ENCODE peak calls at places on chromosome 17, in seven cellular contexts. P is K562, Q is HCT116, K is H1, O is SK-N-SH, Y is HepG2, U is GM12878. H is an unnamed sample.

GRCh38 chr17:43448720-43449469 is 34.9 kb upstream of the DHX8 start:
- DNase-seq in K (no peak), U (no peak), Y (no peak), P (no peak), Q (no peak), O (no peak), H (no peak)

GRCh38 chr17:27811961-27812360 is 11.6 kb upstream of the NOS2 start:
- DNase-seq in Y (no peak), O (no peak), Q (no peak), P (no peak), U (no peak), K (no peak), H (peak)

GRCh38 chr17:51830886-51831285 is 327.6 kb downstream of the CA10 start:
- DNase-seq in U (no peak), Q (no peak), K (no peak), O (no peak), P (no peak), Y (no peak), H (no peak)

GRCh38 chr17:48483471-48484131 is 47.2 kb downstream of the HOXB1 start:
- DNase-seq in O (no peak), P (peak), K (no peak), Q (peak), Y (no peak), U (no peak), H (no peak)

GRCh38 chr17:5540321-5540720 is 44.0 kb downstream of the NLRP1 start:
- DNase-seq in U (no peak), Y (no peak), P (no peak), Q (no peak), K (no peak), O (no peak), H (no peak)

GRCh38 chr17:67477687-67478086 is 100.6 kb downstream of the PITPNC1 start:
- DNase-seq in Q (peak), Y (no peak), P (no peak), O (no peak), U (no peak), K (no peak), H (no peak)

GRCh38 chr17:27466376-27466747 is 10.1 kb downstream of the KSR1 start:
- DNase-seq in U (no peak), O (no peak), K (no peak), P (no peak), Y (no peak), Q (no peak), H (no peak)

GRCh38 chr17:46110219-46110618 is 83.0 kb downstream of the KANSL1 start:
- DNase-seq in Q (no peak), U (no peak), K (no peak), O (no peak), Y (no peak), P (no peak), H (no peak)

GRCh38 chr17:58968662-58969061 is 138.0 kb downstream of the TRIM37 start:
- DNase-seq in P (no peak), K (no peak), Q (no peak), O (no peak), U (no peak), Y (no peak), H (no peak)

GRCh38 chr17:76076765-76077581 is 2.0 kb upstream of the ZACN start:
- DNase-seq in U (no peak), K (no peak), Y (no peak), Q (no peak), O (peak), P (no peak), H (no peak)

GRCh38 chr17:47222032-47222431 is 12.9 kb downstream of the MYL4 start:
- DNase-seq in Q (no peak), U (no peak), K (no peak), Y (no peak), P (no peak), O (no peak), H (no peak)

GRCh38 chr17:144936-145670 is 7.7 kb downstream of the SCGB1C2 start:
- DNase-seq in O (no peak), Q (no peak), Y (no peak), U (no peak), K (no peak), P (no peak), H (no peak)

GRCh38 chr17:31907342-31907975 is 6.0 kb upstream of the UTP6 start:
- DNase-seq in U (no peak), Y (no peak), K (no peak), Q (no peak), P (no peak), O (no peak), H (peak)

GRCh38 chr17:35373984-35374765 is 754 bp upstream of the SLFN11 start:
- DNase-seq in Q (no peak), Y (no peak), K (no peak), P (no peak), U (no peak), O (peak), H (peak)

GRCh38 chr17:52995127-52995526 is 827.6 kb upstream of the KIF2B start:
- DNase-seq in Q (no peak), P (no peak), O (peak), Y (no peak), U (no peak), K (no peak), H (no peak)

GRCh38 chr17:18246880-18247612 is 11.5 kb downstream of the FLII start:
- DNase-seq in P (peak), Y (no peak), K (peak), O (peak), U (no peak), Q (no peak), H (peak)

GRCh38 chr17:59439261-59439660 is 107.8 kb downstream of the YPEL2 start:
- DNase-seq in U (no peak), Q (no peak), P (no peak), O (no peak), Y (no peak), K (no peak), H (no peak)

GRCh38 chr17:8019665-8020064 is 17.2 kb downstream of the GUCY2D start:
- DNase-seq in K (no peak), Y (no peak), U (no peak), O (no peak), Q (no peak), P (no peak), H (peak)

GRCh38 chr17:22310717-22311686 is 618.7 kb downstream of the KCNJ18 start:
- DNase-seq in U (no peak), K (no peak), Q (no peak), Y (peak), O (no peak), P (peak), H (peak)

GRCh38 chr17:67376509-67376891 is 581 bp upstream of the PITPNC1 start:
- DNase-seq in P (no peak), Y (no peak), Q (no peak), K (no peak), U (no peak), O (no peak), H (no peak)

GRCh38 chr17:28328325-28328724 is 6.9 kb downstream of the IFT20 start:
- DNase-seq in P (no peak), Y (no peak), Q (no peak), U (no peak), O (no peak), K (no peak), H (no peak)

GRCh38 chr17:16442594-16443389 is 27.4 kb downstream of the TRPV2 start:
- DNase-seq in Q (no peak), Y (no peak), O (no peak), U (no peak), P (no peak), K (no peak), H (no peak)

GRCh38 chr17:59101178-59101577 is 5.5 kb downstream of the TRIM37 start:
- DNase-seq in K (no peak), O (no peak), P (no peak), Q (no peak), Y (no peak), U (no peak), H (no peak)

GRCh38 chr17:57211543-57211942 is 44.8 kb upstream of the MSI2 start:
- DNase-seq in P (no peak), Q (no peak), U (no peak), K (no peak), Y (peak), O (no peak), H (no peak)

GRCh38 chr17:68184816-68185436 is 62.9 kb upstream of the AMZ2 start:
- DNase-seq in O (no peak), U (no peak), P (no peak), Y (no peak), K (no peak), Q (no peak), H (no peak)

GRCh38 chr17:64781810-64782555 is 119.9 kb upstream of the SMURF2 start:
- DNase-seq in O (no peak), Y (no peak), U (no peak), P (no peak), Q (no peak), K (no peak), H (no peak)

GRCh38 chr17:50187403-50187735 is 14.1 kb downstream of the COL1A1 start:
- DNase-seq in Y (no peak), K (no peak), U (no peak), P (no peak), O (no peak), Q (no peak), H (no peak)

GRCh38 chr17:75250009-75250471 is 11.4 kb downstream of the GGA3 start:
- DNase-seq in Y (no peak), U (peak), P (no peak), Q (no peak), O (no peak), K (no peak), H (no peak)

GRCh38 chr17:74904687-74905409 is 11.4 kb upstream of the FADS6 start:
- DNase-seq in Q (no peak), K (no peak), U (no peak), Y (no peak), P (no peak), O (no peak), H (no peak)

GRCh38 chr17:38761612-38762011 is 9.1 kb downstream of the PSMB3 start:
- DNase-seq in O (peak), U (no peak), P (peak), K (no peak), Y (peak), Q (peak), H (peak)

GRCh38 chr17:8598913-8599312 is 31.6 kb downstream of the MYH10 start:
- DNase-seq in Q (no peak), P (no peak), O (no peak), Y (no peak), U (no peak), K (no peak), H (no peak)

GRCh38 chr17:40582328-40582901 is 17.1 kb upstream of the CCR7 start:
- DNase-seq in P (no peak), Q (no peak), U (peak), O (no peak), Y (no peak), K (no peak), H (no peak)

GRCh38 chr17:27181935-27182334 is 112.0 kb upstream of the WSB1 start:
- DNase-seq in U (no peak), Y (no peak), K (no peak), O (no peak), P (no peak), Q (no peak), H (no peak)

GRCh38 chr17:1154704-1155103 is 25.1 kb downstream of the ABR start:
- DNase-seq in K (no peak), Y (no peak), U (no peak), Q (no peak), P (no peak), O (peak), H (no peak)

GRCh38 chr17:56110463-56111138 is 42.7 kb upstream of the ANKFN1 start:
- DNase-seq in Y (no peak), Q (no peak), K (no peak), U (no peak), O (no peak), P (no peak), H (peak)

GRCh38 chr17:60579090-60579489 is 20.9 kb upstream of the PPM1D start:
- DNase-seq in Y (no peak), K (no peak), U (no peak), P (no peak), O (no peak), Q (no peak), H (no peak)

GRCh38 chr17:74071280-74071679 is 132.2 kb upstream of the RPL38 start:
- DNase-seq in P (no peak), O (no peak), Q (no peak), Y (no peak), K (no peak), U (no peak), H (no peak)

DNA sequence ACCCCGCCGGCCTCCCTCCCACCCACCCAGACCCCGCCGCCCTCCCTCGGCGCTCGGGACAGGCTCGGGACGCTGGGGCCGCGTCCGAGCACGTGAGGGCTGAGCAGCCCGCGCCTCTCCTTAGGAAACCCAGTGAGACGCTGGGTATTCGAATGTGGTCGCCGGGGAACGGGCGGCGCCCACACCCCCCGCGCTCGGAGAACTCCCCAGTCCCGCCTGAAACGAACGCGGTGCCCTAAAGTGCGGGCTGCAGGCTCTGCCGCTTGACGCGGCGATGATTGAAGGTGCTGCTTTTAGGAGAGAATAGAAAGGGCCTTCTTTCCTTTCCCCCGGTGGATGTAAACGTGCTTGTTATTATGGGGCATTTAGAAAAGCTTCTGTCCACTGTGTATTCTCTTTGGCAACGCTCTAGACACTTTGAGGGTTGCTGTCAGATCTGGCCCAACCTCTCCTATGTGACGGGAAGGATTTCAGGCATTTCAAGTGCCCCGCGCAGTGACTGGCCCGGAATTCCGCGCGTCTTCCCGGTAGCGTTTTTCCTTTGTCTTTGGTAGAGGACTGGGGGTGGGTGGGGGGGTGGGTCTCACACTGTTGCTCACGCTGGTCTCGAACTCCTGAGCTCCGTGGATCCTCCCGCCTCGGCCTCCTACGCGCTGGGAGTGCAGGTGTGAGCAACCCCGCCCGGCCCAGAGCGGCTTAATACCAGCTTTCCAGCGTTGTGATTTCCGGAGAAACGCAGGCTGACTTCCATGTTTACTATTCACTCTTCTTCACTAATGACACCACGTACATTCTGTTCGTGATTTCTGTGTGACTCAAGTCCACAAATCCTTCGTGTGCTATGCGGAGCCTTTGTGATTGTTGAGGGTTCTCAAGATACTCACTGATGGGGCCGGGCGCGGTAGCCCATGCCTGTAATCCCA is 21.8 kb upstream of the FOXK2 start:
- DNase-seq in O (no peak), K (no peak), P (no peak), Y (no peak), Q (no peak), U (no peak), H (no peak)
- TF ChIP-seq JUND in O (no peak), K (no peak), P (no peak), Y (no peak), Q (no peak), U (no peak), H (no peak)

DNA sequence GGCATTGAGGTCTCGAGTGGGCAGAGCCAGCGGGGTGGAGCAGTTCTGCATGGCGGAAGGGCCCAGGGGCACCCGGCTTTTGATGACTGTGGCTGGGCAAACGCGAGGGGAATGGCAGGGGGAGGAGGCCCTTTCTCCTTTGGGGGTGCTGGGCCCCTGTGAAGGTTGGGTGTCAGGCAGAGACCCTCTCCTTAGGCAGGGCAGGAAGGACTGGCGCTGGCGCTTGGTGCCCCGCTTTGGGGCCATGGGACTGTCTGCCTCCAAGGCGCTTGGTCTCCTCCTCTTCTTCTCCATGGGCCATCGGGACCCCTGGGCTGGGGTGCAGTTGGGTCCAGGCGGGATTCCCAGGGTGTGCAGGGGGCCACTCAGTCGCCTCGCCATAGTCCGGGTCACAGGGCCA is 12.8 kb upstream of the GFAP start:
- DNase-seq in P (no peak), Q (no peak), O (no peak), K (no peak), U (no peak), Y (no peak), H (no peak)
- TF ChIP-seq JUND in P (no peak), Q (no peak), O (no peak), K (no peak), U (no peak), Y (no peak), H (no peak)

GRCh38 chr17:81336296-81336929 is 41.3 kb upstream of the SLC38A10 start:
- DNase-seq in O (no peak), Q (no peak), U (no peak), P (no peak), Y (no peak), K (no peak), H (no peak)

GRCh38 chr17:81335388-81336157 is 40.5 kb upstream of the SLC38A10 start:
- DNase-seq in U (no peak), P (no peak), O (no peak), K (no peak), Y (no peak), Q (no peak), H (no peak)

GRCh38 chr17:81338301-81339179 is 43.4 kb upstream of the SLC38A10 start:
- DNase-seq in P (no peak), Q (no peak), U (no peak), O (peak), K (no peak), Y (no peak), H (no peak)

GRCh38 chr17:81337449-81337848 is 42.3 kb upstream of the SLC38A10 start:
- DNase-seq in P (peak), Q (no peak), K (no peak), U (no peak), O (peak), Y (no peak), H (peak)

GRCh38 chr17:81336930-81337325 is 41.8 kb upstream of the SLC38A10 start:
- DNase-seq in O (no peak), Y (no peak), P (no peak), U (no peak), K (no peak), Q (no peak), H (no peak)
- TF ChIP-seq JUND in O (no peak), Y (no peak), P (no peak), U (no peak), K (no peak), Q (no peak), H (no peak)

GRCh38 chr17:10013360-10014112 is 108.5 kb upstream of the RCVRN start:
- DNase-seq in P (no peak), K (no peak), Q (no peak), Y (no peak), O (no peak), U (peak), H (no peak)
- TF ChIP-seq JUND in P (no peak), K (no peak), Q (no peak), Y (no peak), O (no peak), U (no peak), H (no peak)

DNA sequence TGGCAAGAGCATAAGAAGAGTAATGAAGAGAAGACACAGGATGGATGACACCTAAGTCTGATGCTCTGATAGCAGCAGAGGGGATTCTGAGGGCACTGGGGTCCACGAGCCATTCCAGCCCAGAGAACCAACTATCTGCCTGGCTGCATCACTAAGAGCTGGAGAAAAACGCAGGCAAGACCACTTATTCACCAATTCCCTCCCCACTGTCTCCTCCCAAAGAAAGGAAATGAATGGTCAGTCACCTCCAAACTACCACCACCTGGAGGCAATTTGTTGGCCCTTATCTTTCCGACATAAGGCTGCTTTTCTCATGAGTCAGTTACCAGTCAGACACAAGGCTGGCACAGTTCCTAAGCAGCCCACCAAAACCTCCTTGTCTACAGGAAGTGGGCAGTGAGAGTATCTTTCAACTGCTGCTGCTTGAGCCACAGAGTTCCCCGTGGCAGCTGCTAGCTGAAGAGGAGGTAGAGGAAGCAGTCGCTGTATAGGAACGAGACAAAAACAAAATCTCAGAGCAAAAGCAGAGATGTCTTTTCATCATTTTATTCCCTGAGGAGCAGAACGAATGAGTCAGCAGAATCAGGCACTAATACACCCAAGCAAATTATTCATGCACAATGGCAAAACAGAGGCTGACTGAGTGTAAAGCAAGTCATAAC is 111.1 kb downstream of the SMG6 start:
- DNase-seq in Q (peak), U (peak), Y (no peak), K (no peak), O (peak), P (no peak), H (no peak)
- TF ChIP-seq JUND in Q (peak), U (no peak), Y (no peak), K (no peak), O (peak), P (no peak), H (no peak)

DNA sequence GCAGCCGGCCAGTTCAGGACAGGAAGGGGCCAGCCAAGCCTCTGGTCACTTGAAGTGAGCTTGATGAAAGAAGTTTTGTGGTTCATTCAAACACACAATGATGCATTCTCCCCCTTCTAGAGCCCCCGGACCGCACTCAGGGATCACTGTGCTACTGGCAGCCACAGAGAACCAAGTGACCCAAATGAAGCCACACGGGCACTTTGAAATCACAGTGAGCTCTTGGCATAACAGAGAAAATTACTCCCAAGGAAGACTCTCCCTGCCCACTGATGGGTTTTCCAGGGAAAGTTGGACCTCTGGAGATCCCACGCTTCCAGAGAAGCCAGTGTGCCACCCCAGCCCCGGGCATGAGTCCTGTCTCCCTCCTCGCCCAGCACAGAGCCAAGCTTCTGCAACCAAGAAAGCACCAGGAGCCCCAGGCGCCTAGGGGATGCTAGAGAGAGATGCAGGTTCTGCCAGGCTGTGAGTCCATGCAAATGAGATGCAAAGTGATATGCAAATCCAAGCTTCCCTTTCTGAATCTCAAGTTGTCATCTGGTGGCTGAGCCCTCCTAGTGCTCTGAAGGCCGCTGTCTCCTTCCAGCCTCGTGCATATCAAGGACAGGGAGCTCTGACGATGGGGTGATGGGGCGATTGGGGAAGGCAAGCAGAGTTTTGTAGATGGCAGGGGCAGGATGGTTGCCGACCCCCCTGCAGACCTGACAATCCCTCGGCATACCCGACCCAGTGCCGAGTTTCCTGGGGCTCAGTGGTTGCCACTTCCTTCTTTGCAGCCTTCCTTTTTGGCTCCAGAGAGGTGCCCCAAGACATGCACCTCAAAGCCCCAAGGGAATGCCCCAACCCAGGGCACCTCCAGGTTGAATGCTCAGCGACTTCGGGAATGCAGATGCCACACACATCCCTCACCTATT is 59.7 kb upstream of the TNRC6C start:
- DNase-seq in P (no peak), Y (no peak), Q (no peak), K (no peak), U (no peak), O (no peak), H (no peak)
- TF ChIP-seq JUND in P (no peak), Y (no peak), Q (no peak), K (no peak), U (no peak), O (no peak), H (no peak)